ENCODE peak calls at places on chromosomes 12 and 14, in four cellular contexts. Y is mesendoderm, W is IMR-90, N is K562. V is an unnamed sample.

GRCh38 chr14:99519931-99520421 is 38.8 kb downstream of the CCNK start:
- DNase-seq in Y (no peak), W (no peak), N (no peak), V (no peak)

GRCh38 chr14:77000340-77001235 is 27.9 kb downstream of the IRF2BPL start:
- DNase-seq in Y (no peak), W (peak; percentile 79), N (no peak), V (no peak)

GRCh38 chr14:23438130-23438893 is 2.9 kb upstream of the MYH7 start:
- DNase-seq in Y (no peak), W (no peak), N (peak; percentile 20), V (no peak)

GRCh38 chr14:63544641-63545234 is 1.6 kb upstream of the PPP2R5E start:
- DNase-seq in Y (no peak), W (peak; percentile 41), N (peak; percentile 13), V (no peak)

GRCh38 chr14:52048132-52048531 is 20.7 kb downstream of the NID2 start:
- DNase-seq in Y (no peak), W (no peak), N (no peak), V (no peak)

GRCh38 chr12:12925383-12925782 is 26.6 kb downstream of the GPRC5D start:
- DNase-seq in Y (no peak), W (no peak), N (no peak), V (no peak)

GRCh38 chr12:110744697-110745264 is 2.1 kb upstream of the PPP1CC start:
- DNase-seq in Y (peak; percentile 28), W (no peak), N (no peak), V (no peak)

GRCh38 chr12:59803735-59804134 is 207.9 kb downstream of the SLC16A7 start:
- DNase-seq in Y (peak; percentile 57), W (peak; percentile 40), N (no peak), V (no peak)

GRCh38 chr12:47900480-47901129 is 4.2 kb downstream of the VDR start:
- DNase-seq in Y (peak; percentile 88), W (no peak), N (no peak), V (no peak)

GRCh38 chr12:44581642-44582242 is 294.4 kb downstream of the NELL2 start:
- DNase-seq in Y (peak; percentile 71), W (no peak), N (no peak), V (peak; percentile 72)

GRCh38 chr12:32264995-32265394 is 134.4 kb upstream of the FGD4 start:
- DNase-seq in Y (no peak), W (peak; percentile 68), N (no peak), V (no peak)

GRCh38 chr12:29782821-29783772 is 645 bp downstream of the TMTC1 start:
- DNase-seq in Y (peak; percentile 67), W (peak; percentile 31), N (no peak), V (peak; percentile 61)

GRCh38 chr12:27525373-27525772 is 1.4 kb downstream of the PPFIBP1 start:
- DNase-seq in Y (peak; percentile 88), W (peak; percentile 81), N (no peak), V (peak; percentile 86)

GRCh38 chr12:15014708-15015107 is 41.9 kb downstream of the PDE6H start:
- DNase-seq in Y (no peak), W (no peak), N (no peak), V (no peak)

GRCh38 chr14:63893701-63894458 is 41.1 kb downstream of the SYNE2 start:
- DNase-seq in Y (peak; percentile 17), W (peak; percentile 91), N (no peak), V (peak; percentile 6)

GRCh38 chr12:88418856-88419497 is 161.3 kb downstream of the KITLG start:
- DNase-seq in Y (peak; percentile 6), W (peak; percentile 73), N (no peak), V (no peak)

GRCh38 chr12:45988259-45988658 is 2.1 kb downstream of the SCAF11 start:
- DNase-seq in Y (no peak), W (peak; percentile 82), N (no peak), V (no peak)

GRCh38 chr12:126286203-126286602 is 1221.0 kb downstream of the AACS start:
- DNase-seq in Y (no peak), W (no peak), N (no peak), V (no peak)

GRCh38 chr14:75252254-75252837 is 26.3 kb upstream of the FOS start:
- DNase-seq in Y (no peak), W (no peak), N (no peak), V (no peak)

GRCh38 chr12:57090924-57091632 is 2.2 kb downstream of the NAB2 start:
- DNase-seq in Y (no peak), W (no peak), N (no peak), V (no peak)

DNA sequence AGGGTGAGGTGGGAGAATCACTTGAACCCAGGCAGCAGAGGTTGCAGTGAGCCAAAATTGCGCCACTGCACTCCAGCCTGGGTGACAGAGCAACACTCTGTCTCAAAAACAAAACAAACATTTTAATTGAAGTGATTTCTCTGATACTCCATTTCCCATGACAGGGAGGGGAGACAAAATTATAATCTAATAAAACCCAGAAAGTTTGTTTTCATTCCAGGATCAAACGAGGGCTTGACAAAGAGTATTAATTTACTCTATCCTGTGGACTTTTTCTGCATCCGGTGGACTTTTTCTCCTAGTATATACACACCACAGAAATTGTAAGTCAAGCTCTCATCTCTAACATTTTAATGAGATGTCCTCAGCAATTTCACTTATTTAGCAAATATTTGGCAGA is 14.5 kb upstream of the AP4S1 start:
- DNase-seq in Y (no peak), W (no peak), N (no peak), V (no peak)
- H3K36me3 ChIP-seq in Y (no peaks in the 10 kb centered on the region), W (peaks cover 8% of the 10 kb centered on the region), N (peaks cover 18% of the 10 kb centered on the region), V (peaks cover 12% of the 10 kb centered on the region)

DNA sequence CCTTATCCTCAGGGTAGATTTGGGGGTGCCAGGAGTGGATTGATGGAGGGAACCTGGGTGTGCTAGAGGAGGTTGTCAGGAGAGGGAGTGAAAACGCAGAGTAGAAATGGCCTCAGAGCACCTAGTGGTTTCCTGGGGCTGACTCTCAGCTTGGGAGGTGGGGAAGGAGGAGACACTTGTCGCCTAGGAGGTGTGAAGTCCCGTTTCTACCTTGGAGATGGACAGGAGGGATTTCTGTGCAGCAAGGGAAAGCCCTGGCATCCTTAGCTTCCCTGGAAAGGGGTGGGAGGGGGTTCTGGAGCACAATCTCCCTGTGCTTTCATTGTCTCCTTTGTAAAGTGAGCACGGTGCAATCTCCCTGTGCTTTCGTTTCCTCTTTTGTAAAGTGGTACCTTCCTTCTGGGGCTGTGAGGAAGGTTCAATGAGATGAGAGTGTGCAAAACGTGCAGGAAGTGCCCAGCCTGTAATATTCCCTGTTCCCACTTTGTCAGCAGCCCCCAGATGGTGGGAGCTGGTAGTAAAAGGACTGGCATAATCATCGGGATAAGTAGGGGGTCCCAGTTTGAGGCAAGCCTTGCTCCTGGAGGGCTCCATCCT is 1.6 kb downstream of the OAS3 start:
- DNase-seq in Y (no peak), W (no peak), N (no peak), V (no peak)
- H3K9ac ChIP-seq in Y (no peak overlapping the region), W (no peak overlapping the region), N (no peak overlapping the region), V (no peak overlapping the region)

GRCh38 chr12:108814462-108815211 is 42.7 kb downstream of the SSH1 start:
- DNase-seq in Y (no peak), W (no peak), N (no peak), V (no peak)
- H3K36me3 ChIP-seq in Y (peaks cover 3% of the 10 kb centered on the region), W (peaks cover 77% of the 10 kb centered on the region), N (no peaks in the 10 kb centered on the region), V (peaks cover 88% of the 10 kb centered on the region)

DNA sequence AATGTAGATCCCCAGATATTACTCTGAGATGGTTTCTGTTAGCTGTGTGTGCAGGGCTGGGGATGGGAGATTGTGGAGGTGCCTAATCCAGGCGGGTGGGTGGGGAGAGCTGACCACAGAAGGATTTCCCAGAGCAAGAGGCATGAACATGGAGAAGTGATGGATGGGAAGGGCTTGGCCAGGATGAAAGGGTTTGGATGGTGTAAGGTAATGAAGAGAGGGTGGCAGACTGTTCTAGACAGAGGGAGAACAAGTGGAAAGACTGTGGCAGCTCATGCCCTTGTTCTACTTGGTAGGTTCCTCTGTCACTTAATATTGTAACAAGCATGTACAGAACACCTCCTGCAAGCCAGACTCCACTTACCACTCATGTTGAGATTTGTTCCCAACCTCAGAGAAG is 187.8 kb downstream of the NPAS3 start:
- DNase-seq in Y (no peak), W (no peak), N (no peak), V (no peak)
- H3K9ac ChIP-seq in Y (no peak overlapping the region), W (no peak overlapping the region), N (no peak overlapping the region), V (no peak overlapping the region)

GRCh38 chr12:109573914-109574244 is 285 bp downstream of the MVK start:
- DNase-seq in Y (no peak), W (no peak), N (no peak), V (no peak)
- H3K36me3 ChIP-seq in Y (peaks cover 3% of the 10 kb centered on the region), W (peaks cover 8% of the 10 kb centered on the region), N (peaks cover 70% of the 10 kb centered on the region), V (peaks cover 61% of the 10 kb centered on the region)

GRCh38 chr14:67358914-67359313 is 690 bp downstream of the ATP6V1D start:
- DNase-seq in Y (peak; percentile 62), W (no peak), N (no peak), V (no peak)
- H3K9ac ChIP-seq in Y (peak overlapping the region; percentile 78), W (peak overlapping the region; percentile 65), N (peak overlapping the region; percentile 96), V (peak overlapping the region; percentile 86)

DNA sequence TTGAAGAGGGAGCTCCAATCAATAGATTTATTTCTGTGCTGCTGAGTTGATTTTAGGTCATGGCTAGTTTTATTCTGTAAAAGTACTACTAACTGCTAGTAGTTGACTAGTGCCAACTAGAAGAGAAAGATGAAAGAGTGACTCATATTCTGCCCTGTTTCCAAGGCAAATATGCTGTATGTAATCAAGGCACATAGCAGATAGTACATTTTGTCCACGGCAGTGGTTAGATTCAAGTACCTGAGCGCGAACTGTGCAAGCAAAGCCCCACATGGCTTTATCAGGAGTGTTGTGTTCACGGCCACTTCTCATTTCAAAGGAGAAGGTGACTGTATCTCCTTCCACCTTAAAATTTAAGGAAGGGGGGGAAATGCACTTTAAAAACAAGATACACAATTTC is 126.8 kb downstream of the TRAFD1 start:
- DNase-seq in Y (no peak), W (peak; percentile 59), N (no peak), V (no peak)
- H3K36me3 ChIP-seq in Y (no peaks in the 10 kb centered on the region), W (peaks cover 14% of the 10 kb centered on the region), N (peaks cover 46% of the 10 kb centered on the region), V (peaks cover 45% of the 10 kb centered on the region)